ENCODE peak calls at places on chromosome 13, in eight cellular contexts. S is A549, E is tibial nerve, H is tibial artery, N is body of pancreas, G is kidney, J is lung, R is lower lobe of right lung. I is an unnamed sample.

GRCh38 chr13:77521194-77521593 is 14.3 kb upstream of the SCEL start:
- DNase-seq in S (peak; percentile 9), H (no peak), J (no peak), E (no peak), R (no peak), G (no peak), N (no peak), I (no peak)

GRCh38 chr13:29594310-29594709 is 1.2 kb downstream of the SLC7A1 start:
- DNase-seq in J (no peak), G (no peak), H (no peak), S (peak; percentile 61), E (peak; percentile 38), N (peak; percentile 69), R (no peak), I (peak; percentile 62)

GRCh38 chr13:58619396-58620113 is 988.0 kb downstream of the PCDH17 start:
- DNase-seq in G (no peak), H (no peak), E (no peak), J (no peak), N (no peak), S (no peak), R (no peak), I (peak; percentile 68)

GRCh38 chr13:93539914-93540313 is 313.3 kb downstream of the GPC6 start:
- DNase-seq in R (no peak), E (no peak), N (no peak), S (no peak), G (no peak), J (no peak), H (no peak), I (no peak)

GRCh38 chr13:102289606-102290005 is 112.2 kb downstream of the FGF14 start:
- DNase-seq in G (no peak), E (no peak), H (no peak), J (no peak), R (no peak), N (no peak), S (no peak), I (no peak)

GRCh38 chr13:51292000-51292550 is 47.4 kb upstream of the SERPINE3 start:
- DNase-seq in J (no peak), R (no peak), E (no peak), N (no peak), G (no peak), H (no peak), S (no peak), I (no peak)

GRCh38 chr13:51681037-51681678 is 96.9 kb downstream of the WDFY2 start:
- DNase-seq in N (no peak), S (no peak), J (no peak), G (no peak), R (no peak), E (no peak), H (no peak), I (no peak)

GRCh38 chr13:102089722-102090121 is 312.1 kb downstream of the FGF14 start:
- DNase-seq in N (no peak), S (no peak), E (no peak), H (no peak), R (no peak), J (no peak), G (no peak), I (no peak)

GRCh38 chr13:35225582-35225981 is 250.9 kb downstream of the MAB21L1 start:
- DNase-seq in S (no peak), J (no peak), E (no peak), R (no peak), N (no peak), G (no peak), H (no peak), I (no peak)

GRCh38 chr13:35228536-35228935 is 248.0 kb downstream of the MAB21L1 start:
- DNase-seq in J (no peak), H (no peak), E (no peak), N (no peak), R (no peak), S (no peak), G (no peak), I (no peak)

DNA sequence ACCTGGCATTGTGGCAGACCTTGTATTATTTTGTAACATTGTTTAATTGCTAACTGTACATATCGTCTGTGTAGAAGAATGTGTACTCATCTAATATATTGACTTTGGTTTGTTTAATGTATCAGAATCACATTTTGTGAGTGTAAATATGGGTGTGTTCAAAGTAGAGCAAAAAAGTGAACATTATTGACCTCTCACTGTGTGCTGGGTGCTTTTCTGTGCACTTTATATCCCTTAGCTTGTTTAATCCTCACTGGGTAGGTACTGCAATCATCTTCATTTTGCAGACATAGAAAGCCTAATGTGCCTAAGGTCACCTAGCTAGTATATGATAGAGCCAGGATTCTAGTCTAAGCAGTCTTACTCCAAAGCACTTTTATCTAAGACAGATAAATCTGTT is 245.1 kb downstream of the MAB21L1 start:
- DNase-seq in H (no peak), J (no peak), R (no peak), S (no peak), G (no peak), N (no peak), E (no peak), I (no peak)
- H3K4me3 ChIP-seq in H (no peak overlapping the region), J (no peak overlapping the region), R (no peak overlapping the region), S (no peak overlapping the region), G (no peak overlapping the region), N (no peak overlapping the region), E (no peak overlapping the region), I (no peak overlapping the region)

DNA sequence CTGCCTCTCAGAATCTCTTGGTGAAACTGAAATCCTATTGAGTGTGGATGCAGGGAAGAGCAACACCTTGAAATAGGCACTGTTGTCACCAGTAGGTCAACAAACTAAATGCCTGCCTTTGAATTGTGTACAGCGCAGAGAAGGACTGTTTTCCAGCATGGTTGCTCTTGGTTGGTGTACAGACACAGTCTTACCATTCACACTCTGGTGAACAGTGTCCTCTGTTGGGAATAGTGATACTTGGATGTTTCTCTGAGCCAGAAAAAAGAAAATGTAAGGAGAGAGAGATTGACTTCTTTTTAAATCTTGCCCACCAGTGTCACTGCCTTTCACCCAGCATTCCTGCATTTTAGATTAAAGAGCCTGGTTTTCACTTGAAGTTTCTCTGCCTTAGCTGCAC is 179.7 kb downstream of the STK24 start:
- DNase-seq in G (no peak), E (no peak), S (no peak), R (no peak), J (no peak), H (no peak), N (no peak), I (no peak)
- TF ChIP-seq CTCF in G (peak; percentile 31), E (peak; percentile 11), S (no peak), R (peak; percentile 11), J (no peak), H (no peak), N (no peak), I (peak; percentile 47)

GRCh38 chr13:98575876-98576214 is 1.1 kb downstream of the STK24 start:
- DNase-seq in N (no peak), G (no peak), R (no peak), J (no peak), H (no peak), S (no peak), E (no peak), I (no peak)

GRCh38 chr13:98575009-98575866 is 1.7 kb downstream of the STK24 start:
- DNase-seq in J (no peak), R (no peak), S (no peak), N (no peak), H (no peak), E (no peak), G (no peak), I (no peak)

GRCh38 chr13:98576215-98576945 is 527 bp downstream of the STK24 start:
- DNase-seq in S (no peak), G (peak; percentile 87), J (peak; percentile 57), R (peak; percentile 73), N (peak; percentile 50), H (peak; percentile 80), E (peak; percentile 36), I (peak; percentile 52)

GRCh38 chr13:98570929-98571372 is 6.0 kb downstream of the STK24 start:
- DNase-seq in S (no peak), E (no peak), N (peak; percentile 34), G (no peak), H (no peak), J (peak; percentile 55), R (no peak), I (no peak)

GRCh38 chr13:98571955-98572662 is 4.8 kb downstream of the STK24 start:
- DNase-seq in S (no peak), G (no peak), H (no peak), E (no peak), N (no peak), J (no peak), R (no peak), I (peak; percentile 32)
- H3K4me1 ChIP-seq in S (peaks cover 52% of the 10 kb centered on the region), G (peaks cover 30% of the 10 kb centered on the region), H (peaks cover 27% of the 10 kb centered on the region), E (peaks cover 64% of the 10 kb centered on the region), N (peaks cover 65% of the 10 kb centered on the region), J (peaks cover 18% of the 10 kb centered on the region), R (peaks cover 70% of the 10 kb centered on the region), I (peaks cover 18% of the 10 kb centered on the region)

GRCh38 chr13:83881917-83882625 is at the start of gene SLITRK1:
- DNase-seq in G (peak; percentile 69), E (peak; percentile 44), R (peak; percentile 47), H (peak; percentile 59), N (peak; percentile 84), S (no peak), J (no peak), I (peak; percentile 51)
- H3K4me3 ChIP-seq in G (no peak within 1 kb of the TSS), E (peak within 1 kb of the TSS; percentile 31), R (no peak within 1 kb of the TSS), H (no peak within 1 kb of the TSS), N (peak within 1 kb of the TSS; percentile 35), S (peak within 1 kb of the TSS; percentile 22), J (no peak within 1 kb of the TSS), I (peak within 1 kb of the TSS; percentile 77)

GRCh38 chr13:110715395-110716234 is 2.1 kb downstream of the ING1 start:
- DNase-seq in J (peak; percentile 98), R (peak; percentile 98), N (peak; percentile 99), G (peak; percentile 99), S (peak; percentile 82), H (peak; percentile 99), E (peak; percentile 98), I (peak; percentile 98)
- TF ChIP-seq CTCF in J (no peak), R (peak; percentile 23), N (no peak), G (no peak), S (no peak), H (no peak), E (no peak), I (peak; percentile 16)

DNA sequence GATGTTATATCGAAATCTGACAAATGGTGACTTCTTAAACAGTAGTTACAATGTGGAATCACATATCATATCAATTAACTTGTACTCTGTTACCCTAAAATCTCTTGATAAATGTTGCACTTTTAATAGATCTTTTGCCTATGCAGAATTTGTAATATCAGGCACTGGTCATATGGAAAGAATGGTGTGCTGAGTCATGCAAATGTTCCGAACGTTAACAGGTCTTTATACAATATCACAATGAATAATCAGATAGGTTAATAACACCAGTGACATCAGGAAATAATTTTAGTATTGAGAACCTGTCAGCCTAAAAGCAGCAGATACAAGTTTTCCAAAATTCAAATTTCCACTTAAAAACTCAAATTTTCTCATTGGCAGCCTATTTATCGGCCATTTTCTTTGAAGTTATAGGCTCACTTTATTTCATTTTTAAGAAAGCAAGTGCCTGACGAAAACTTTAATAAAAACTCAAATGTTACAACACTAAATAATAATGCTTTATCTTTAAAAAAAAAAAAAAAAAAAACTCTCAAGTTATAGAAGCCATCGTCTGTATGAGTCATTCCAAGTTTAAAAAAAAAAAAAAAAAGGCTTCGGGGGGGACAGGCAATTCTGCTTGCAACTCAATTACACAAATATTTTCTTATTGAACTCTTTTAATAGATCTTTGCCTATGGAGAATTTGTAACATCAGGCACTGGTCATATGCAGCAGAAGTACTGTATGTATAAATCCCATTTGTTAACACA is 180.9 kb downstream of the DIAPH3 start:
- DNase-seq in E (no peak), G (no peak), S (no peak), J (no peak), N (no peak), H (no peak), R (no peak), I (no peak)
- H3K4me1 ChIP-seq in E (no peaks in the 10 kb centered on the region), G (no peaks in the 10 kb centered on the region), S (no peaks in the 10 kb centered on the region), J (no peaks in the 10 kb centered on the region), N (no peaks in the 10 kb centered on the region), H (no peaks in the 10 kb centered on the region), R (no peaks in the 10 kb centered on the region), I (peaks cover 4% of the 10 kb centered on the region)

I was measured in BE2C.